ENCODE peak calls at places on chromosome 1, in four cellular contexts. C is HepG2, Q is GM12878, X is K562. Z is an unnamed sample.

GRCh38 chr1:155085504-155086181 is 7.0 kb downstream of the EFNA3 start:
- DNase-seq in C (no peak), X (peak; percentile 67), Q (no peak), Z (peak; percentile 56)

GRCh38 chr1:36639461-36639860 is 156.7 kb upstream of the CSF3R start:
- DNase-seq in X (no peak), C (no peak), Q (no peak), Z (no peak)

GRCh38 chr1:165431079-165431478 is 13.8 kb downstream of the RXRG start:
- DNase-seq in X (no peak), C (no peak), Q (no peak), Z (no peak)

GRCh38 chr1:151327903-151328674 is 873 bp upstream of the PI4KB start:
- DNase-seq in X (peak; percentile 41), Q (no peak), C (no peak), Z (peak; percentile 43)

GRCh38 chr1:8384577-8384976 is 66.7 kb downstream of the SLC45A1 start:
- DNase-seq in C (no peak), X (no peak), Q (no peak), Z (no peak)

GRCh38 chr1:61433646-61434045 is 291.3 kb downstream of the TM2D1 start:
- DNase-seq in X (no peak), C (no peak), Q (no peak), Z (no peak)

GRCh38 chr1:80217377-80217986 is 1211.0 kb upstream of the ADGRL4 start:
- DNase-seq in X (no peak), Q (no peak), C (peak; percentile 1), Z (no peak)

GRCh38 chr1:44237721-44238457 is 24.6 kb downstream of the DMAP1 start:
- DNase-seq in X (peak; percentile 97), C (no peak), Q (no peak), Z (peak; percentile 89)

GRCh38 chr1:37765937-37766664 is 1.2 kb upstream of the EPHA10 start:
- DNase-seq in Q (no peak), X (peak; percentile 60), C (no peak), Z (peak; percentile 57)

GRCh38 chr1:67534627-67535065 is 104.4 kb upstream of the SERBP1 start:
- DNase-seq in C (peak; percentile 99), Q (no peak), X (no peak), Z (no peak)

GRCh38 chr1:59292557-59292956 is 4.3 kb upstream of the FGGY start:
- DNase-seq in Q (peak; percentile 34), X (no peak), C (peak; percentile 84), Z (no peak)
- TF ChIP-seq CBFB in Q (no peak), X (no peak), C (no peak), Z (no peak)

DNA sequence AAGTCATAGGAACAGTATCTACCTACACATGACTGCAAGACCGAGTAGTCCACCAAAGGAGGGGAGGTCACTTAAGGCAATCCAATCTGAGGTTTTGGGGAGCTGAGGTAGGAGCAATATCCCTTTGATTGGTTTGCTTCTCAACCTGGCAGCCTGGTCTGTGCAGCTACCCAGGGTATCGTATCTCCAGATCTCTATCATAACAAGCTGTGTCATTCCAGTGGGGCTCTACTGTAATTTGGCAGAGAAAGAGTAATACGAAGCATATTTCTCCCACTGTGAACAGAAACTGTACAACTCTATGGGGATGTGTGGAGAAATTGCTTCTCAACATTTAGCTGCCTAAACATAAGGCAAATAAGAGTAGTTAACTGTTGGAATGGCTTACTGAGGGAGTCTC is 20.5 kb downstream of the CD101 start:
- DNase-seq in C (no peak), X (no peak), Q (no peak), Z (no peak)
- TF ChIP-seq CBFB in C (no peak), X (no peak), Q (no peak), Z (no peak)

GRCh38 chr1:46198026-46198826 is at the start of gene POMGNT1:
- DNase-seq in X (peak; percentile 97), Q (no peak), C (peak; percentile 23), Z (peak; percentile 64)
- TF ChIP-seq CBFB in X (no peak), Q (no peak), C (no peak), Z (no peak)

DNA sequence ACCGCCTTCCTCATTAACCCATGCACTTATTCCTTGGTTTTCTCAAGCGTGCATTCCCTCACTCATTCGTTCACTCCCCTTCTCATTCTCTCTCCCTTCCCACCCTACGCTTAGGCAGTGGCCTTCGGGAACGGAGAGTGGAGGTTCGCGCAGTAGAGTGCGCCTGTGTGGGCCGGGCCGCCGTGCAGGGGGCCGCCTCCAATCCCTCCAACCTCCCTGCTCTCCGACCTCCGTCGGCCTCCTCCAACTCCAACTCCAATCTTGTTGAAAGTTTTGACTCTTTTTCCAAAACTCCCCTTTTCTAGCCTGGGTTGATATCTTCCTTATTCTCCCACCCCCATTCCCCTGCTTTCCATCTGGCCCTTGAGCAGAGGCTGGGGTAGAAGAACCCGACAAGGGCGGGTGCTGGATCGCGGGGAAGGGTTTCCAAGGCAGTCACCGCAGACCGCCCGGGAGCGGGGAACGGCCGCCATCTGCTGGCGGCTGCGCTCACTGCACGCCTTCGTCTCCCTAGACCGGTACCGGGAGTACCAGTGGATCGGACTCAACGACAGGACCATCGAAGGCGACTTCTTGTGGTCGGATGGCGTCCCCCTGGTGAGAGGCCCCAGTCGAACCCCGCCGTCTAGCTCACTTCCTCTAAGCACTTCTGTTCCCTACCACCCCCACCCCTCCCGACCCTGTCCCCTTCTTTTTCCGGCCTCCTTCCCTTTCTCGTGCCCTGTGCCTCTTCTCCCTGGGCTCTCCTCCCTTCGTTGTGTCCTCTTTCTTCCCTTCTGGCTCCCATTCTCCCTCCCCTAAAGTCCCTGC is 15.4 kb downstream of the BCAN start:
- DNase-seq in Q (no peak), C (no peak), X (peak; percentile 80), Z (peak; percentile 90)
- TF ChIP-seq CBFB in Q (no peak), C (peak; percentile 37), X (peak; percentile 82), Z (no peak)

GRCh38 chr1:167563579-167564246 is 10.2 kb upstream of the CREG1 start:
- DNase-seq in C (no peak), Q (no peak), X (peak; percentile 70), Z (no peak)
- TF ChIP-seq CBFB in C (no peak), Q (no peak), X (no peak), Z (no peak)

DNA sequence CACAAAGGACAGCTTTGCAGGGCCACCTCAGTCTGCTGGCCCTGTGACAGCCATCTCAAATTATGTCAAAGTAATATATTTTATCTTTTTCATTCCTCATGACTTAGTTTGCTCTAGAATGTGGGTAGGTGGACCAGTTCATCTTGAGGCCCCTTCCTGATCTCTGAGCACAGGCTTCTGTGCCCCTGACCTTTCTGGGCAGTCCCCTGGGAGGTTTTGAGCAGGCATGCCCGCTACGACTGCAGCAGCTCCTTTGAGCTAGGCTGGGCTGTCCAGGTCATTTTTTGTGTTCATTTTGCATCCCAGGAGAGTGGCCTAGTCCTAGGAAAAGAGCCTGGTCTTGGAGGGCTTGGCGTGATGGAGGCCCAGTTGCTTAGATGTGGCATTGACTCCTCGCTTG is 42.7 kb downstream of the EIF2D start:
- DNase-seq in Q (no peak), C (no peak), X (no peak), Z (no peak)
- TF ChIP-seq CBFB in Q (no peak), C (no peak), X (no peak), Z (no peak)

GRCh38 chr1:71796044-71796443 is 486.3 kb downstream of the NEGR1 start:
- DNase-seq in X (no peak), C (no peak), Q (no peak), Z (no peak)
- TF ChIP-seq CBFB in X (no peak), C (no peak), Q (no peak), Z (no peak)

GRCh38 chr1:34597877-34598514 is 156.9 kb upstream of the GJB5 start:
- DNase-seq in X (peak; percentile 78), Q (peak; percentile 41), C (peak; percentile 32), Z (peak; percentile 94)
- TF ChIP-seq CBFB in X (no peak), Q (no peak), C (no peak), Z (no peak)

Z was measured in WTC11.